ENCODE peak calls at places on chromosomes 1 and 21, in ten cellular contexts. J is activated T-cell treated with anti-CD3 and anti-CD28 coated beads, Interleukin-2, amount 50 U/mL, for 24 hours; Y is posterior cingulate gyrus; Q is skeletal muscle cell; M is kidney; H is CD4-positive, alpha-beta T cell; N is H7; E is GM19239; A is Caki2; R is COR-L47. C is an unnamed sample.

GRCh38 chr21:26194326-26194725 is 23.8 kb upstream of the APP start:
- DNase-seq in J (no peak), Y (no peak), Q (no peak), M (no peak), H (no peak), N (no peak), E (no peak), A (peak; percentile 56), R (no peak), C (no peak)

GRCh38 chr1:167199656-167200055 is 21.0 kb upstream of the POU2F1 start:
- DNase-seq in J (no peak), Y (no peak), Q (no peak), M (no peak), H (no peak), N (no peak), E (no peak), A (no peak), R (no peak), C (no peak)

GRCh38 chr1:51287966-51288365 is 42.4 kb downstream of the TTC39A start:
- DNase-seq in J (no peak), Y (no peak), Q (no peak), M (no peak), H (no peak), N (no peak), E (no peak), A (no peak), R (no peak), C (no peak)

GRCh38 chr1:199918196-199918789 is 109.2 kb upstream of the NR5A2 start:
- DNase-seq in J (no peak), Y (no peak), Q (no peak), M (no peak), H (no peak), N (no peak), E (no peak), A (no peak), R (no peak), C (no peak)

GRCh38 chr1:39896909-39897685 is 4.6 kb downstream of the MYCL start:
- DNase-seq in J (no peak), Y (peak; percentile 14), Q (peak; percentile 68), M (no peak), H (no peak), N (peak; percentile 23), E (no peak), A (no peak), R (no peak), C (no peak)

GRCh38 chr1:39625462-39626273 is 13.8 kb downstream of the HEYL start:
- DNase-seq in J (no peak), Y (peak; percentile 59), Q (peak; percentile 64), M (peak; percentile 95), H (no peak), N (peak; percentile 48), E (no peak), A (no peak), R (no peak), C (peak; percentile 39)

GRCh38 chr1:16073490-16074104 is at the start of gene FAM131C:
- DNase-seq in J (peak; percentile 64), Y (no peak), Q (no peak), M (no peak), H (peak; percentile 10), N (peak; percentile 97), E (peak; percentile 79), A (no peak), R (peak; percentile 30), C (no peak)

GRCh38 chr1:176466514-176466913 is 3.5 kb downstream of the PAPPA2 start:
- DNase-seq in J (no peak), Y (no peak), Q (no peak), M (no peak), H (no peak), N (peak; percentile 52), E (peak; percentile 8), A (no peak), R (peak; percentile 17), C (no peak)

GRCh38 chr1:31084782-31085569 is 19.5 kb upstream of the PUM1 start:
- DNase-seq in J (no peak), Y (no peak), Q (no peak), M (no peak), H (no peak), N (no peak), E (no peak), A (no peak), R (no peak), C (no peak)

GRCh38 chr1:106502659-106503058 is 553.8 kb upstream of the PRMT6 start:
- DNase-seq in J (no peak), Y (no peak), Q (no peak), M (no peak), H (no peak), N (no peak), E (no peak), A (no peak), R (no peak), C (no peak)

GRCh38 chr1:32180186-32181060 is 948 bp downstream of the TXLNA start:
- DNase-seq in J (peak; percentile 60), Y (peak; percentile 30), Q (no peak), M (peak; percentile 88), H (no peak), N (peak; percentile 87), E (peak; percentile 37), A (no peak), R (peak; percentile 16), C (no peak)

C was measured in substantia nigra.